ENCODE peak calls at places on chromosomes 3 and 15, in eight cellular contexts. P is uterus, F is kidney epithelial cell, K is AG04450, I is A549, T is MM.1S, V is lower leg skin, B is glutamatergic neuron. C is an unnamed sample.

GRCh38 chr3:99817047-99817436 is 620 bp upstream of the CMSS1 start:
- DNase-seq in F (no peak), T (peak), V (no peak), P (no peak), K (no peak), I (no peak), B (peak), C (no peak)

GRCh38 chr15:82715003-82715402 is 5.3 kb upstream of the AP3B2 start:
- DNase-seq in K (no peak), I (no peak), P (no peak), V (no peak), F (no peak), T (no peak), B (no peak), C (no peak)

GRCh38 chr3:128438488-128439072 is 28.1 kb downstream of the DNAJB8 start:
- DNase-seq in I (no peak), B (no peak), F (no peak), V (no peak), P (no peak), T (no peak), K (no peak), C (no peak)

GRCh38 chr15:48936666-48937065 is 27.1 kb downstream of the SHC4 start:
- DNase-seq in I (no peak), K (peak), V (no peak), F (no peak), B (no peak), P (no peak), T (no peak), C (peak)

GRCh38 chr3:164360738-164361376 is 717.4 kb downstream of the SI start:
- DNase-seq in T (peak), I (no peak), F (no peak), V (no peak), P (no peak), K (no peak), B (no peak), C (no peak)

GRCh38 chr3:8147726-8148125 is 353.9 kb upstream of the LMCD1 start:
- DNase-seq in F (no peak), B (no peak), P (no peak), K (no peak), V (no peak), I (no peak), T (no peak), C (no peak)

GRCh38 chr3:28664123-28664522 is 315.5 kb upstream of the AZI2 start:
- DNase-seq in V (no peak), K (no peak), T (no peak), F (no peak), I (no peak), B (no peak), P (no peak), C (no peak)

GRCh38 chr3:63309780-63310179 is 31.7 kb downstream of the SYNPR start:
- DNase-seq in P (no peak), B (no peak), K (no peak), T (no peak), I (no peak), F (no peak), V (no peak), C (no peak)

GRCh38 chr3:162161595-162161994 is 665.0 kb downstream of the OTOL1 start:
- DNase-seq in F (no peak), K (no peak), I (no peak), B (no peak), P (no peak), T (no peak), V (no peak), C (no peak)

GRCh38 chr15:80259942-80260510 is 8.0 kb upstream of the CTXND1 start:
- DNase-seq in T (no peak), V (no peak), F (no peak), P (no peak), K (no peak), I (no peak), B (no peak), C (no peak)

GRCh38 chr3:111299070-111299672 is 227.6 kb downstream of the NECTIN3 start:
- DNase-seq in T (no peak), V (no peak), B (no peak), F (no peak), K (no peak), P (no peak), I (no peak), C (peak)

GRCh38 chr3:24229468-24230263 is 265.0 kb downstream of the THRB start:
- DNase-seq in B (no peak), F (no peak), I (no peak), T (no peak), K (no peak), V (no peak), P (no peak), C (no peak)

GRCh38 chr15:62087671-62088360 is 21.0 kb downstream of the C2CD4A start:
- DNase-seq in T (no peak), F (no peak), K (no peak), P (no peak), V (no peak), B (no peak), I (peak), C (peak)

GRCh38 chr3:71022552-71023335 is 560.8 kb downstream of the FOXP1 start:
- DNase-seq in T (no peak), F (no peak), P (no peak), V (no peak), B (no peak), K (no peak), I (peak), C (peak)

GRCh38 chr3:71016141-71016845 is 567.2 kb downstream of the FOXP1 start:
- DNase-seq in B (no peak), T (no peak), V (no peak), I (no peak), F (no peak), K (no peak), P (no peak), C (peak)

GRCh38 chr3:71012971-71013370 is 570.6 kb downstream of the FOXP1 start:
- DNase-seq in V (no peak), P (no peak), I (no peak), K (no peak), F (no peak), T (no peak), B (no peak), C (no peak)

GRCh38 chr3:71018794-71019193 is 564.7 kb downstream of the FOXP1 start:
- DNase-seq in P (no peak), B (no peak), I (no peak), V (no peak), K (no peak), T (no peak), F (no peak), C (no peak)
- TF ChIP-seq CTCF in P (no peak), B (no peak), I (no peak), V (no peak), K (no peak), T (no peak), F (no peak), C (no peak)

GRCh38 chr3:30263921-30264313 is 342.5 kb upstream of the TGFBR2 start:
- DNase-seq in F (no peak), K (no peak), B (no peak), P (no peak), V (no peak), I (no peak), T (no peak), C (no peak)
- TF ChIP-seq CTCF in F (no peak), K (no peak), B (no peak), P (no peak), V (no peak), I (no peak), T (no peak), C (no peak)

GRCh38 chr15:57343526-57343925 is 32.8 kb upstream of the CGNL1 start:
- DNase-seq in T (no peak), B (peak), F (no peak), I (no peak), P (no peak), K (no peak), V (no peak), C (no peak)

GRCh38 chr15:57343018-57343417 is 33.3 kb upstream of the CGNL1 start:
- DNase-seq in I (no peak), V (no peak), K (no peak), P (no peak), B (no peak), T (no peak), F (no peak), C (no peak)

GRCh38 chr15:57344282-57344681 is 32.0 kb upstream of the CGNL1 start:
- DNase-seq in B (no peak), K (no peak), P (no peak), F (no peak), V (no peak), I (no peak), T (no peak), C (no peak)

GRCh38 chr15:57348081-57348480 is 28.2 kb upstream of the CGNL1 start:
- DNase-seq in K (no peak), F (no peak), V (no peak), B (no peak), P (no peak), I (no peak), T (no peak), C (no peak)

DNA sequence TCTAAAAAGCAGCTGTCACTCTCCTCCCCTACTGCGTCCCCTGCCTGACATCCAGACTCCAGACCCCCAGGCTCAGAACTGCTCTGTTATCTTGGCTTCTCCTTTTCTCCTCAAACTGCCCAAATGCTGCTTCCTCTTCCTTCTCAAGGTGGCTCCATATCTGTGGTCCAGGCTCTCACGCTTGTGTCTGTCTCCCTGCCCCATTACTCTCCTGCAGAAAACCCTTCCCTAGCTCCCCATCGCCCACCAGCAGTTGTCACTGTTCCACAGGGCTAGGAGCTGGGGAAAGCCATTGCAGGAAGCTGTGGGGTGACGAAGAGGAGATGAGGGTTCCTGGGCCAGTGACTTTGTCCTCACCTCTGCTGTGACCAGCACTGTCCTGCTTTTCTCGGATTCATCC is 30.7 kb upstream of the CGNL1 start:
- DNase-seq in P (no peak), I (peak), K (no peak), F (no peak), V (no peak), T (no peak), B (no peak), C (peak)
- TF ChIP-seq CTCF in P (peak), I (peak), K (peak), F (peak), V (no peak), T (no peak), B (no peak), C (peak)

DNA sequence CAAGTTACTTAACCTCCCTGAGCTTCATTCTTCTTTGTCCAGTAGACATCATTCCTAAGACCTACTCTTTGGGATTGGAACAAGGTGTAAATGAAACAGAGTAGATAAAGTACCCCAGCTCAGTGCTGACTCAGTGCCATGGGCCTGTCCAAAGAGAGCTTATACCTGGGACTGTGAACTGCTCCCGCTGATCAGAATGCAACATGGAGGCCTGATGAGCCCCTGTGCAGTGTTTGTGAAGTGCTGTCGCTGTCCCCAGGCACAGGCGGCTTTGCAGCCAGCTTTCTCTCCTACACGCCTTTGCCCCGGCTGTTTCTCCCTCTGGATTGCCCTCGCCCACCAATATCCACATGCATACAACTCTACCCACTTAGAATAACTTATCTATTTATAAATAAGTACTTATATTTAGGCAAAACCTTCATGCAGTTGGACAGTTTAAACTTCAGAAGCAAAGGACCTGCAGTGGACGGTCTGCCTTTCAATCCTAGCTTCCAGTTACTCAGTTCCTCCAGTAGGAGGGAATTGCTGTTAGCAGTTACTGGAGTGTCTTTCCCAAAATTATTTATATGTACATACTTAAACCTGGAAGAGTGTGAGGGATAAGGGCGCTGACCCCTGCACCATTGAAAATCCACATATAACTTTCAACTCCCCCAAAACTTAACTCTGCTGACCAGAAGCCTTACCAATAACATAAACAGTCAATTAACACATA is 80.0 kb downstream of the CORO2B start:
- DNase-seq in V (no peak), I (no peak), F (no peak), P (no peak), T (no peak), B (no peak), K (no peak), C (no peak)
- TF ChIP-seq CTCF in V (no peak), I (no peak), F (no peak), P (no peak), T (no peak), B (no peak), K (peak), C (peak)